ENCODE peak calls at places on chromosome 16, in ten cellular contexts. One of them, this sample, is unnamed.

GRCh38 chr16:82281544-82281943 is 111.5 kb upstream of the MPHOSPH6 start:
- DNase-seq in heart right ventricle: no peak
- DNase-seq in retinal pigment epithelial cell: no peak
- DNase-seq in upper lobe of left lung: no peak
- DNase-seq in mesothelial cell of epicardium: no peak
- DNase-seq in CD14-positive monocyte: no peak
- DNase-seq in GM12865: no peak
- DNase-seq in stomach: no peak
- DNase-seq in breast epithelium: no peak
- DNase-seq in fibroblast of villous mesenchyme: no peak
- DNase-seq in this sample: no peak

GRCh38 chr16:86882586-86883280 is 304.4 kb downstream of the FOXL1 start:
- DNase-seq in heart right ventricle: peak; percentile 61
- DNase-seq in retinal pigment epithelial cell: peak; percentile 71
- DNase-seq in upper lobe of left lung: no peak
- DNase-seq in mesothelial cell of epicardium: no peak
- DNase-seq in CD14-positive monocyte: no peak
- DNase-seq in GM12865: no peak
- DNase-seq in stomach: no peak
- DNase-seq in breast epithelium: no peak
- DNase-seq in fibroblast of villous mesenchyme: peak; percentile 64
- DNase-seq in this sample: no peak

GRCh38 chr16:9035986-9036385 is 55.5 kb upstream of the HAPSTR1 start:
- DNase-seq in heart right ventricle: no peak
- DNase-seq in retinal pigment epithelial cell: no peak
- DNase-seq in upper lobe of left lung: no peak
- DNase-seq in mesothelial cell of epicardium: no peak
- DNase-seq in CD14-positive monocyte: no peak
- DNase-seq in GM12865: no peak
- DNase-seq in stomach: no peak
- DNase-seq in breast epithelium: no peak
- DNase-seq in fibroblast of villous mesenchyme: no peak
- DNase-seq in this sample: no peak

GRCh38 chr16:28897826-28898225 is 19.5 kb downstream of the ATP2A1 start:
- DNase-seq in heart right ventricle: no peak
- DNase-seq in retinal pigment epithelial cell: no peak
- DNase-seq in upper lobe of left lung: no peak
- DNase-seq in mesothelial cell of epicardium: no peak
- DNase-seq in CD14-positive monocyte: no peak
- DNase-seq in GM12865: no peak
- DNase-seq in stomach: no peak
- DNase-seq in breast epithelium: no peak
- DNase-seq in fibroblast of villous mesenchyme: no peak
- DNase-seq in this sample: no peak

GRCh38 chr16:11315499-11315898 is 29.8 kb upstream of the RMI2 start:
- DNase-seq in heart right ventricle: no peak
- DNase-seq in retinal pigment epithelial cell: no peak
- DNase-seq in upper lobe of left lung: no peak
- DNase-seq in mesothelial cell of epicardium: peak; percentile 62
- DNase-seq in CD14-positive monocyte: no peak
- DNase-seq in GM12865: no peak
- DNase-seq in stomach: no peak
- DNase-seq in breast epithelium: no peak
- DNase-seq in fibroblast of villous mesenchyme: peak; percentile 49
- DNase-seq in this sample: no peak

GRCh38 chr16:16048904-16049582 is 99.6 kb downstream of the ABCC1 start:
- DNase-seq in heart right ventricle: peak; percentile 63
- DNase-seq in retinal pigment epithelial cell: no peak
- DNase-seq in upper lobe of left lung: no peak
- DNase-seq in mesothelial cell of epicardium: no peak
- DNase-seq in CD14-positive monocyte: no peak
- DNase-seq in GM12865: no peak
- DNase-seq in stomach: no peak
- DNase-seq in breast epithelium: no peak
- DNase-seq in fibroblast of villous mesenchyme: no peak
- DNase-seq in this sample: no peak

GRCh38 chr16:88478115-88478514 is 25.0 kb downstream of the ZFPM1 start:
- DNase-seq in heart right ventricle: no peak
- DNase-seq in retinal pigment epithelial cell: no peak
- DNase-seq in upper lobe of left lung: peak; percentile 63
- DNase-seq in mesothelial cell of epicardium: no peak
- DNase-seq in CD14-positive monocyte: no peak
- DNase-seq in GM12865: no peak
- DNase-seq in stomach: no peak
- DNase-seq in breast epithelium: no peak
- DNase-seq in fibroblast of villous mesenchyme: no peak
- DNase-seq in this sample: no peak

GRCh38 chr16:9567674-9568073 is 476.2 kb downstream of the HAPSTR1 start:
- DNase-seq in heart right ventricle: no peak
- DNase-seq in retinal pigment epithelial cell: no peak
- DNase-seq in upper lobe of left lung: no peak
- DNase-seq in mesothelial cell of epicardium: no peak
- DNase-seq in CD14-positive monocyte: no peak
- DNase-seq in GM12865: no peak
- DNase-seq in stomach: no peak
- DNase-seq in breast epithelium: no peak
- DNase-seq in fibroblast of villous mesenchyme: no peak
- DNase-seq in this sample: no peak

GRCh38 chr16:89170346-89171215 is 967 bp upstream of the CDH15 start:
- DNase-seq in heart right ventricle: no peak
- DNase-seq in retinal pigment epithelial cell: no peak
- DNase-seq in upper lobe of left lung: peak; percentile 81
- DNase-seq in mesothelial cell of epicardium: no peak
- DNase-seq in CD14-positive monocyte: no peak
- DNase-seq in GM12865: no peak
- DNase-seq in stomach: peak; percentile 64
- DNase-seq in breast epithelium: no peak
- DNase-seq in fibroblast of villous mesenchyme: no peak
- DNase-seq in this sample: no peak

GRCh38 chr16:56192644-56192960 is 1.3 kb downstream of the GNAO1 start:
- DNase-seq in heart right ventricle: no peak
- DNase-seq in retinal pigment epithelial cell: no peak
- DNase-seq in upper lobe of left lung: no peak
- DNase-seq in mesothelial cell of epicardium: no peak
- DNase-seq in CD14-positive monocyte: no peak
- DNase-seq in GM12865: no peak
- DNase-seq in stomach: no peak
- DNase-seq in breast epithelium: no peak
- DNase-seq in fibroblast of villous mesenchyme: no peak
- DNase-seq in this sample: no peak

DNA sequence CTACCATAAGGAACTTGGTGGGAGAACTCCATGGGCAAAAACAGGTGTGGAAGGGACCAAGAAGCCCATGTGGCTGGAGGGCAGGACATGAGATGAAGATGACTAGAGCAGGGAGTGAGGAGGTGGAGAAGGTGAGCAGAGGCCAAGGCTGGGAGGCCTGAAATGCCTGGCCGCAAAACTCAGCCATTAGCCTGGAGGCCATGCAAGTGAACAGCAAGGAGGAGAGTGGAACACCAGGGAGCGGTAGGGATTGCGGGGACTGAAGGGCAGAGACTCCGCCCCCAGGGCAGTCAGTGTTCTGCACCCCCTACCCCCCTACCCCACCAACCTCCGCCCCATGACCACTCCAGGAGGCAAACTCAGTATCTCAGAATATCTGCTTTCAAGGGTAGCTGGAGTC is 17.0 kb downstream of the BCL7C start:
- DNase-seq in heart right ventricle: no peak
- DNase-seq in retinal pigment epithelial cell: no peak
- DNase-seq in upper lobe of left lung: no peak
- DNase-seq in mesothelial cell of epicardium: no peak
- DNase-seq in CD14-positive monocyte: no peak
- DNase-seq in GM12865: peak; percentile 35
- DNase-seq in stomach: no peak
- DNase-seq in breast epithelium: no peak
- DNase-seq in fibroblast of villous mesenchyme: no peak
- DNase-seq in this sample: no peak
- TF ChIP-seq CTCF in heart right ventricle: no peak
- TF ChIP-seq CTCF in retinal pigment epithelial cell: no peak
- TF ChIP-seq CTCF in upper lobe of left lung: no peak
- TF ChIP-seq CTCF in mesothelial cell of epicardium: no peak
- TF ChIP-seq CTCF in CD14-positive monocyte: no peak
- TF ChIP-seq CTCF in GM12865: no peak
- TF ChIP-seq CTCF in stomach: no peak
- TF ChIP-seq CTCF in breast epithelium: no peak
- TF ChIP-seq CTCF in fibroblast of villous mesenchyme: no peak
- TF ChIP-seq CTCF in this sample: no peak

GRCh38 chr16:63945805-63946204 is 1176.1 kb downstream of the CDH11 start:
- DNase-seq in heart right ventricle: no peak
- DNase-seq in retinal pigment epithelial cell: no peak
- DNase-seq in upper lobe of left lung: no peak
- DNase-seq in mesothelial cell of epicardium: no peak
- DNase-seq in CD14-positive monocyte: no peak
- DNase-seq in GM12865: no peak
- DNase-seq in stomach: no peak
- DNase-seq in breast epithelium: no peak
- DNase-seq in fibroblast of villous mesenchyme: no peak
- DNase-seq in this sample: no peak

GRCh38 chr16:63943568-63943967 is 1178.3 kb downstream of the CDH11 start:
- DNase-seq in heart right ventricle: no peak
- DNase-seq in retinal pigment epithelial cell: no peak
- DNase-seq in upper lobe of left lung: no peak
- DNase-seq in mesothelial cell of epicardium: no peak
- DNase-seq in CD14-positive monocyte: no peak
- DNase-seq in GM12865: no peak
- DNase-seq in stomach: no peak
- DNase-seq in breast epithelium: no peak
- DNase-seq in fibroblast of villous mesenchyme: no peak
- DNase-seq in this sample: no peak

DNA sequence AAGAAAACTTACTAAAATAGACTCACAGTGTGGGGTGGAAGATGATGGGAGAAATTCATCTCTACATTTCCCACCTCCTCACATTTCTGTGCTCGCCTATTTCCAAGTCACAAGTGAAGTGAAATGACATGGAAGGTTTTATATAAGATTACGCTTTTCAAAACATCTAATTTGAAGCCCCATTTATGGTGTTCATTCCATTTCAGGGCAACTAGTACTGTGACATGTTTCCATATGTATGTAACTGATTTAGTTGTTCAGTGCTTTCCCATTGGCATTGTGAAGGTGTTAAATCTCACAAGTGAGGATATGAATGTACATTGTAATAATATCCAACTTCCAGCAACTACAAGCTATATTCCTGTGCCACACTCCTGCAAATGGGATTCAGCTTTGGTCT is 1174.8 kb downstream of the CDH11 start:
- DNase-seq in heart right ventricle: no peak
- DNase-seq in retinal pigment epithelial cell: no peak
- DNase-seq in upper lobe of left lung: no peak
- DNase-seq in mesothelial cell of epicardium: no peak
- DNase-seq in CD14-positive monocyte: no peak
- DNase-seq in GM12865: no peak
- DNase-seq in stomach: no peak
- DNase-seq in breast epithelium: no peak
- DNase-seq in fibroblast of villous mesenchyme: no peak
- DNase-seq in this sample: no peak
- TF ChIP-seq CTCF in heart right ventricle: no peak
- TF ChIP-seq CTCF in retinal pigment epithelial cell: no peak
- TF ChIP-seq CTCF in upper lobe of left lung: no peak
- TF ChIP-seq CTCF in mesothelial cell of epicardium: no peak
- TF ChIP-seq CTCF in CD14-positive monocyte: no peak
- TF ChIP-seq CTCF in GM12865: no peak
- TF ChIP-seq CTCF in stomach: no peak
- TF ChIP-seq CTCF in breast epithelium: no peak
- TF ChIP-seq CTCF in fibroblast of villous mesenchyme: no peak
- TF ChIP-seq CTCF in this sample: no peak

DNA sequence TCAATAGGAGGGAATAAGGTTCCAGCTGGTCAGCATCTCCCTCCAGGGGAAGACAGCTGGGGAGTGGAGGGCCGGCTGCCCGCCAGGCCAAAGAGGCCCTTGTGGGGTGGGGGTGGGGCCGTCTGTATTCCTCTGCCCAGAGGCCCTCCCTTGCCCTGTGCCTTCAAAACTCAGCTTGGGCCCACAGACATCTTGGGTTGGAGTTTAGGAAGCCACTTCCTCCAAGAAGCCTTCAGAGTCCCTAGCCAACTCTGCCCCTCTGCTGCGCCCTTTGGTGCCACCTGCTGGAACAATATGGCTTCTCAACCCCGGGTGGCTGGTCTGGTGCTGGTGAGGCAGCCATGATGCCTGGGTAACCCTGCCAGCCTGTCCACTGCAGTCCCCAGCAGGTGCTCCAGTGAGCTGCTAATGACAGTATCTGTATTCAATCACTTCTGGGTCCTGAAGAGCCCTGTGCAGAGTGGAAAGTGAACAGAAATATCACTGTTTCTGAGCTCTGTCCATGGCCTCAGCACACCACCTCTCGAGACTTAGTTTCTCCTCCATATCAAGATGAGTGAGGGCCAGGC is 16.7 kb downstream of the HSD11B2 start:
- DNase-seq in heart right ventricle: peak; percentile 33
- DNase-seq in retinal pigment epithelial cell: no peak
- DNase-seq in upper lobe of left lung: peak; percentile 82
- DNase-seq in mesothelial cell of epicardium: no peak
- DNase-seq in CD14-positive monocyte: peak; percentile 67
- DNase-seq in GM12865: peak; percentile 68
- DNase-seq in stomach: peak; percentile 63
- DNase-seq in breast epithelium: no peak
- DNase-seq in fibroblast of villous mesenchyme: peak; percentile 87
- DNase-seq in this sample: peak; percentile 85
- TF ChIP-seq CTCF in heart right ventricle: no peak
- TF ChIP-seq CTCF in retinal pigment epithelial cell: peak; percentile 42
- TF ChIP-seq CTCF in upper lobe of left lung: peak; percentile 32
- TF ChIP-seq CTCF in mesothelial cell of epicardium: no peak
- TF ChIP-seq CTCF in CD14-positive monocyte: peak; percentile 63
- TF ChIP-seq CTCF in GM12865: peak; percentile 69
- TF ChIP-seq CTCF in stomach: peak; percentile 30
- TF ChIP-seq CTCF in breast epithelium: no peak
- TF ChIP-seq CTCF in fibroblast of villous mesenchyme: peak; percentile 67
- TF ChIP-seq CTCF in this sample: peak; percentile 63

DNA sequence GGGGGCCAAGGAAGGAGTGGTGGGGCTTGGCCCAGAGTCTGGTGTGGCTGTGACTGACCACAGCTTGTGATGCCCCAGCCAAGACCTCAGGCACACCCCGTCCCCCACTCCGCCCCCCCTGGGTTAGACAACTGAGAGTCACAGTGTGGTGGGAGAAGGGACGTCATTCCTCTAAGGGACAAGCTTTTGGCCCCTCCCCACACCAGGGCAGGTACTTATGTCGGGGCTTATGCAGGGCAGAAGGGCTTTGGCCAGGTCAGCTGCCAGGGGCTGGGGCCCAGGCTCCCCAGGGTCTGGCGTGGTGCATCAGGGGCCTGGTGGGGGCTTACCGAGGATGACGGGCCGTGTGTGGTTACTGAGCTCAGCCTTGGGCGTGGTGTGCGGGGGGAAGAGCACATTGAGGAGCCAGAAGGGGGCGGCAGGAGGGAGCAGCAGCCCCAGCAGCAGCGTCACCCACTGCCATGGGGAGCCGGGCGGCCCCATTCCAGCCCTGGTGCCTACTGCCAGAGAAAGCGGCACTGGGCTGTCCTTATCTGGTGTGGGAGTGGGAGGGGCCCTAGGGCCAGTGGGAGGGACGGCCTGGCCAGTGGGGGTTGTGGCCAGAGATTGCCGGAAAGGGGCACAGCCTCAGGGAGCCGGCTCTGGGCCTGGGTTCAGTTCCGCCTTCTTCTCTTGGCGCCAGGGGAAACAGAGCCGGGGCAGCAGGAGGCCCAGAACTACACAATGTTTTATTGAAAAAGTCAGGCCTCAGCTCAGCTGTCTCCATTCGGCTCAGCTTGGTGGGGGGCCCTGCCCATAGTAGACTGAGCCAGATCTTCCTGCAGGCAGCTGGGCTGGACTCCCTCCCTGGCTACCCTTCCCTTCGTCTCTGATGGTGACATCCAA is at the start of gene LCAT:
- DNase-seq in heart right ventricle: peak; percentile 62
- DNase-seq in retinal pigment epithelial cell: no peak
- DNase-seq in upper lobe of left lung: peak; percentile 84
- DNase-seq in mesothelial cell of epicardium: no peak
- DNase-seq in CD14-positive monocyte: peak; percentile 33
- DNase-seq in GM12865: no peak
- DNase-seq in stomach: peak; percentile 72
- DNase-seq in breast epithelium: no peak
- DNase-seq in fibroblast of villous mesenchyme: peak; percentile 43
- DNase-seq in this sample: no peak
- TF ChIP-seq CTCF in heart right ventricle: no peak
- TF ChIP-seq CTCF in retinal pigment epithelial cell: no peak
- TF ChIP-seq CTCF in upper lobe of left lung: no peak
- TF ChIP-seq CTCF in mesothelial cell of epicardium: no peak
- TF ChIP-seq CTCF in CD14-positive monocyte: no peak
- TF ChIP-seq CTCF in GM12865: no peak
- TF ChIP-seq CTCF in stomach: no peak
- TF ChIP-seq CTCF in breast epithelium: no peak
- TF ChIP-seq CTCF in fibroblast of villous mesenchyme: no peak
- TF ChIP-seq CTCF in this sample: no peak

This sample was measured in GM13976.